ENCODE peak calls at places on chromosomes 6 and 20, in seven cellular contexts. V, M, X, Y, Q, D and R are unnamed samples.

GRCh38 chr6:169224185-169224695 is 29.4 kb downstream of the THBS2 start:
- DNase-seq in Q (no peak), X (no peak), D (no peak), M (no peak), Y (no peak), V (no peak), R (no peak)

GRCh38 chr6:82045965-82046756 is 201.4 kb downstream of the IBTK start:
- DNase-seq in M (no peak), D (peak), Q (no peak), V (no peak), X (no peak), Y (no peak), R (no peak)

GRCh38 chr6:152118678-152119077 is 311.2 kb downstream of the ESR1 start:
- DNase-seq in Q (no peak), D (no peak), M (no peak), V (no peak), Y (no peak), X (no peak), R (no peak)

GRCh38 chr6:118876201-118876600 is 17.8 kb upstream of the ASF1A start:
- DNase-seq in Q (no peak), D (no peak), X (no peak), M (no peak), Y (no peak), V (no peak), R (no peak)

GRCh38 chr6:45539124-45539523 is 161.4 kb upstream of the SUPT3H start:
- DNase-seq in V (no peak), Y (no peak), Q (no peak), X (no peak), D (no peak), M (no peak), R (no peak)

GRCh38 chr20:58439974-58440767 is 51.1 kb downstream of the VAPB start:
- DNase-seq in X (no peak), M (no peak), Q (no peak), D (no peak), V (peak), Y (no peak), R (no peak)

GRCh38 chr20:61970357-61970756 is 95.3 kb downstream of the TAF4 start:
- DNase-seq in Q (no peak), D (no peak), X (no peak), V (no peak), Y (no peak), M (peak), R (no peak)

GRCh38 chr20:8082999-8083398 is 49.1 kb upstream of the PLCB1 start:
- DNase-seq in V (no peak), M (no peak), X (no peak), Q (no peak), Y (no peak), D (no peak), R (no peak)

GRCh38 chr6:31135710-31136109 is 3.2 kb downstream of the PSORS1C2 start:
- DNase-seq in Q (no peak), M (no peak), Y (no peak), X (no peak), D (no peak), V (no peak), R (no peak)

GRCh38 chr20:34310481-34311117 is 7.4 kb upstream of the AHCY start:
- DNase-seq in M (no peak), Q (no peak), V (no peak), D (no peak), Y (no peak), X (no peak), R (no peak)

GRCh38 chr20:57902478-57902877 is 192.7 kb upstream of the PMEPA1 start:
- DNase-seq in M (no peak), X (no peak), D (no peak), Q (no peak), V (no peak), Y (no peak), R (no peak)

GRCh38 chr6:137845460-137845859 is 21.6 kb upstream of the TNFAIP3 start:
- DNase-seq in Q (no peak), V (no peak), M (no peak), D (no peak), X (no peak), Y (no peak), R (no peak)

GRCh38 chr6:16446241-16446640 is 207.9 kb downstream of the GMPR start:
- DNase-seq in X (no peak), Y (no peak), V (no peak), D (no peak), M (no peak), Q (no peak), R (no peak)